ENCODE peak calls at places on chromosomes 16 and 17, in seven cellular contexts. U is K562; O is PC-9; X is upper lobe of right lung; L is stomach; T is kidney; H is CD8-positive, alpha-beta T cell. D is an unnamed sample.

GRCh38 chr16:9061358-9061813 is 30.1 kb upstream of the HAPSTR1 start:
- DNase-seq in U (no peak), O (no peak), X (no peak), L (no peak), T (no peak), H (no peak), D (peak)

GRCh38 chr16:86637744-86638143 is 59.4 kb downstream of the FOXL1 start:
- DNase-seq in U (no peak), O (no peak), X (no peak), L (no peak), T (no peak), H (no peak), D (no peak)

GRCh38 chr17:58308173-58308984 is 20.2 kb downstream of the TSPOAP1 start:
- DNase-seq in U (no peak), O (no peak), X (no peak), L (peak), T (peak), H (no peak), D (no peak)

GRCh38 chr16:11615756-11616447 is 29.2 kb upstream of the LITAF start:
- DNase-seq in U (peak), O (no peak), X (no peak), L (no peak), T (no peak), H (no peak), D (no peak)

GRCh38 chr17:57667461-57667923 is 77.6 kb downstream of the CCDC182 start:
- DNase-seq in U (no peak), O (no peak), X (peak), L (peak), T (no peak), H (no peak), D (no peak)

GRCh38 chr17:48374650-48375230 is 55.3 kb downstream of the SKAP1 start:
- DNase-seq in U (peak), O (peak), X (no peak), L (peak), T (no peak), H (peak), D (no peak)

GRCh38 chr17:81030726-81031570 is 4.0 kb upstream of the BAIAP2 start:
- DNase-seq in U (no peak), O (no peak), X (peak), L (no peak), T (peak), H (no peak), D (no peak)

GRCh38 chr17:2595200-2595599 is 1.7 kb downstream of the PAFAH1B1 start:
- DNase-seq in U (no peak), O (no peak), X (no peak), L (no peak), T (no peak), H (no peak), D (no peak)

GRCh38 chr16:4332623-4333307 is 16.9 kb downstream of the GLIS2 start:
- DNase-seq in U (no peak), O (no peak), X (peak), L (no peak), T (no peak), H (no peak), D (no peak)

GRCh38 chr17:2724783-2725164 is 13.2 kb upstream of the CLUH start:
- DNase-seq in U (no peak), O (no peak), X (no peak), L (peak), T (no peak), H (peak), D (no peak)

GRCh38 chr16:716250-716607 is 1.3 kb downstream of the METRN start:
- DNase-seq in U (peak), O (peak), X (no peak), L (peak), T (no peak), H (no peak), D (peak)

GRCh38 chr17:39607851-39608130 is at the start of gene NEUROD2:
- DNase-seq in U (no peak), O (no peak), X (no peak), L (no peak), T (no peak), H (no peak), D (peak)

GRCh38 chr17:39604911-39605491 is 2.7 kb downstream of the NEUROD2 start:
- DNase-seq in U (no peak), O (no peak), X (no peak), L (no peak), T (no peak), H (no peak), D (no peak)

GRCh38 chr17:39605492-39606433 is 2.0 kb downstream of the NEUROD2 start:
- DNase-seq in U (no peak), O (no peak), X (no peak), L (no peak), T (no peak), H (no peak), D (no peak)

GRCh38 chr17:39607057-39607850 is 466 bp downstream of the NEUROD2 start:
- DNase-seq in U (no peak), O (no peak), X (no peak), L (no peak), T (no peak), H (no peak), D (no peak)

GRCh38 chr17:39606434-39607056 is 1.2 kb downstream of the NEUROD2 start:
- DNase-seq in U (no peak), O (no peak), X (no peak), L (no peak), T (no peak), H (no peak), D (no peak)
- TF ChIP-seq CTCF in U (no peak), O (no peak), X (no peak), L (no peak), T (no peak), H (no peak), D (no peak)

GRCh38 chr17:82545071-82545462 is 25.5 kb downstream of the FOXK2 start:
- DNase-seq in U (no peak), O (no peak), X (no peak), L (no peak), T (no peak), H (no peak), D (peak)
- H3K4me3 ChIP-seq in U (no peak), O (no peak), X (no peak), L (peak), T (no peak), H (no peak), D (peak)

DNA sequence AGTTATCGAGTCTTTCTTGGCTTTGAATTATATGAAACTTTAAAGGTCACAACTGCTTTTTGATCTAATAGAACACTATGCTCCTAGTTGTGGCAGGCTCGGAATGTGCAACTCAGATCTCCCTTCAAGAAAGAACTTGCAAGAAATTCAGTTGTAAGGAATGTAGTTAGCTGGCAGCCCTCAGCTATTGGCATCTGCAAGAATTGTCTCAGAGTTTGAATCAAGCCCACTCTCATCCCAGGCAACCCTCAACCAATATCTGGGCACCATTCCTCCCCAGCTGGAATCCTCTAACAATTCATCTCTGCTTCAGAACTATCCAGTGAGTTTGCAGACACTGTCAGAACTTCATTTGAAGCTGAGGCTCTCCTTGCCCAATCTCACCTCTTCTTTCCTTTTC is 447.2 kb downstream of the KIF2B start:
- DNase-seq in U (no peak), O (no peak), X (no peak), L (no peak), T (no peak), H (no peak), D (no peak)
- H3K27ac ChIP-seq in U (no peak), O (no peak), X (no peak), L (no peak), T (no peak), H (no peak), D (no peak)

GRCh38 chr17:63316100-63316499 is 130.0 kb downstream of the CYB561 start:
- DNase-seq in U (peak), O (no peak), X (no peak), L (no peak), T (no peak), H (no peak), D (no peak)

GRCh38 chr17:63309021-63309420 is 137.1 kb downstream of the CYB561 start:
- DNase-seq in U (no peak), O (no peak), X (no peak), L (no peak), T (no peak), H (no peak), D (no peak)

GRCh38 chr17:63311416-63311937 is 134.6 kb downstream of the CYB561 start:
- DNase-seq in U (no peak), O (no peak), X (no peak), L (no peak), T (no peak), H (no peak), D (no peak)

GRCh38 chr17:63317166-63317845 is 128.8 kb downstream of the CYB561 start:
- DNase-seq in U (no peak), O (no peak), X (no peak), L (no peak), T (no peak), H (no peak), D (no peak)

DNA sequence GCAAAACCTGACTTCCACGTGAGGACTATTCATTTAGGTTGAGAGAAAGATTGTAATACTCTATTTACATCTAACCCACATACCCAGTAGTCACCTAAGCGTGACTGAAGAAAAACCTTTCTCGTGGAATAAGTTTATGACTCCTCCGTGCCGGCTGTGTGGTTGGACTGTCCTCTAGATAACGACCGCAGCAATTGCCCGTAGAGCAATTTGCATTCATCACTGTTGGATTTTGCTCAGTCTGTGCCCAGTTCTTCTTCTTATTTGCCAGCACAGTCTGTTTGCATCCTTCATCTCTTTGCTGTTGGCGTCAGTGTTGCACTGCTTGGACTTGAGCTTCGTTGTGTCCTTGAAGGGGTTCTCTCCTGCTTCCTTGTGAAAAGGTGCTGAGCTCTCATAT is 131.3 kb downstream of the CYB561 start:
- DNase-seq in U (no peak), O (no peak), X (no peak), L (no peak), T (no peak), H (no peak), D (no peak)
- TF ChIP-seq CTCF in U (no peak), O (no peak), X (no peak), L (no peak), T (no peak), H (no peak), D (no peak)

GRCh38 chr16:81469183-81469677 is 24.6 kb downstream of the CMIP start:
- DNase-seq in U (peak), O (no peak), X (no peak), L (no peak), T (no peak), H (no peak), D (no peak)
- H3K4me3 ChIP-seq in U (no peak), O (no peak), X (no peak), L (no peak), T (no peak), H (no peak), D (no peak)

GRCh38 chr17:27870345-27870744 is 22.8 kb downstream of the LYRM9 start:
- DNase-seq in U (no peak), O (no peak), X (no peak), L (no peak), T (no peak), H (no peak), D (no peak)
- H3K27ac ChIP-seq in U (no peak), O (no peak), X (no peak), L (no peak), T (no peak), H (no peak), D (no peak)

DNA sequence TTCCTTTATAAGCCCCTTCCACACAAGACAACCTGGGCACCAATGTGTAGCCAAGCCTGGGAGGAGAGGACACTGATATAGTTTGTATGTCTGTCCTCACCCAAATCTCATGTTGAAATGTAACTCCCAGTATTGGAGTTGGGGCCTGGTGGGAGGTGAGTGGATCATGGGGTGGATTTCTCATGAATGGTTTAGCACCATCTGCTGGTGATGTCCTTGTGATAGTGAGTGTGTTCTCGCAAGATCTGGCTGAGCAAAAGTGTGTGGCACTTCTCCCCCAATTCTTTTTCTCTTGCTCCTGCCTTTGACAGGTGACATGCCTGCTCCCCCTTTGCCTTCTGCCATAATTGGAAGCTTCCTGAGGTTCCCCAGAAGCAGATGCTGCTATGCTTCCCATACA is 135.8 kb downstream of the USP31 start:
- DNase-seq in U (no peak), O (no peak), X (no peak), L (no peak), T (no peak), H (no peak), D (no peak)
- TF ChIP-seq CTCF in U (peak), O (no peak), X (no peak), L (no peak), T (no peak), H (no peak), D (no peak)

DNA sequence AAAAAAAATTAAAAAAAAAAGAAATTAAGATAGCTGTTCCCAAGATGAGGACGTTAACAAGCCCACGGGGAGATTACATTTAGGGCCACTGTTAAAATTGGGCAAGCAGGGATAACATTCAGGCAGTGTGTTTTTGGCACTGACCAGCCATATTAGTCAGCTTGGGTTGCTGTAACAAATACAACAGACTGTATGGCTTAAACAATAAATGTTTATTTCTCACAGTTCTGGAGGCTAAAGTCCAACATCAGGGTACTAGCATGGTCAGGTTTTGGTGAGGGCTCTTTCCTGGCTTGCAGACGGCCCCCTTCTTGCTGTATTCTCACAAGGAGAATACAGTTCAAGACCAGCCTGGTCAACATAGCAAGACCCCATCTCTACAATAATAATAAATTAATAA is 31.3 kb downstream of the ARSG start:
- DNase-seq in U (no peak), O (no peak), X (no peak), L (no peak), T (no peak), H (no peak), D (no peak)
- H3K4me3 ChIP-seq in U (no peak), O (no peak), X (no peak), L (no peak), T (no peak), H (no peak), D (no peak)

GRCh38 chr17:7077911-7078546 is 2.0 kb downstream of the CLEC10A start:
- DNase-seq in U (no peak), O (no peak), X (no peak), L (no peak), T (no peak), H (no peak), D (no peak)

GRCh38 chr17:7081341-7082062 is 1.5 kb upstream of the CLEC10A start:
- DNase-seq in U (no peak), O (no peak), X (no peak), L (no peak), T (no peak), H (peak), D (no peak)

GRCh38 chr17:7080445-7081041 is 492 bp upstream of the CLEC10A start:
- DNase-seq in U (peak), O (no peak), X (no peak), L (no peak), T (no peak), H (no peak), D (no peak)

GRCh38 chr17:7078711-7079110 is 1.3 kb downstream of the CLEC10A start:
- DNase-seq in U (no peak), O (no peak), X (no peak), L (no peak), T (no peak), H (no peak), D (no peak)

GRCh38 chr17:7079581-7080444 is at the start of gene CLEC10A:
- DNase-seq in U (peak), O (no peak), X (no peak), L (no peak), T (no peak), H (no peak), D (no peak)
- H3K27ac ChIP-seq in U (no peak), O (no peak), X (peak), L (peak), T (no peak), H (no peak), D (no peak)